ENCODE peak calls at places on chromosomes 6 and 20, in eight cellular contexts. R, C, F, I, Y, W, J and K are unnamed samples.

GRCh38 chr6:47168176-47168575 is 126.0 kb upstream of the ADGRF1 start:
- DNase-seq in R (peak), C (peak), F (peak), I (peak), Y (no peak), W (peak), J (peak), K (peak)

GRCh38 chr20:54132612-54133433 is 41.0 kb downstream of the CYP24A1 start:
- DNase-seq in R (peak), C (peak), F (peak), I (peak), Y (no peak), W (peak), J (peak), K (peak)

GRCh38 chr6:163705923-163706322 is 291.4 kb downstream of the QKI start:
- DNase-seq in R (peak), C (no peak), F (no peak), I (no peak), Y (no peak), W (no peak), J (no peak), K (no peak)

GRCh38 chr6:100300221-100300736 is 164.4 kb downstream of the SIM1 start:
- DNase-seq in R (no peak), C (peak), F (peak), I (peak), Y (no peak), W (peak), J (peak), K (peak)

GRCh38 chr20:35912877-35913276 is 41.4 kb downstream of the SCAND1 start:
- DNase-seq in R (no peak), C (peak), F (no peak), I (no peak), Y (no peak), W (no peak), J (no peak), K (no peak)

GRCh38 chr20:61252601-61253263 is 671 bp downstream of the CDH4 start:
- DNase-seq in R (no peak), C (no peak), F (peak), I (no peak), Y (no peak), W (no peak), J (no peak), K (peak)

GRCh38 chr20:47181056-47181862 is 175.2 kb downstream of the ZMYND8 start:
- DNase-seq in R (peak), C (no peak), F (peak), I (peak), Y (no peak), W (peak), J (peak), K (peak)

GRCh38 chr6:143510991-143511891 is at the start of gene FUCA2:
- DNase-seq in R (peak), C (peak), F (peak), I (peak), Y (peak), W (peak), J (peak), K (peak)

GRCh38 chr20:43840382-43841070 is 74.1 kb upstream of the TOX2 start:
- DNase-seq in R (peak), C (no peak), F (peak), I (peak), Y (no peak), W (peak), J (peak), K (no peak)

GRCh38 chr6:136503303-136503702 is 46.9 kb downstream of the MAP7 start:
- DNase-seq in R (no peak), C (no peak), F (no peak), I (no peak), Y (no peak), W (no peak), J (no peak), K (no peak)

GRCh38 chr6:37696841-37697735 is 595 bp downstream of the MDGA1 start:
- DNase-seq in R (no peak), C (no peak), F (no peak), I (no peak), Y (peak), W (peak), J (no peak), K (peak)

GRCh38 chr6:41280658-41281057 is 5.8 kb downstream of the TREM1 start:
- DNase-seq in R (no peak), C (no peak), F (no peak), I (peak), Y (no peak), W (no peak), J (no peak), K (no peak)

GRCh38 chr6:32570363-32570905 is 19.2 kb downstream of the HLA-DRB1 start:
- DNase-seq in R (no peak), C (no peak), F (no peak), I (no peak), Y (no peak), W (no peak), J (no peak), K (no peak)

GRCh38 chr20:47985092-47985850 is 200.0 kb upstream of the SULF2 start:
- DNase-seq in R (no peak), C (peak), F (peak), I (peak), Y (no peak), W (peak), J (no peak), K (peak)

GRCh38 chr20:53949319-53949839 is 121.0 kb downstream of the BCAS1 start:
- DNase-seq in R (peak), C (peak), F (peak), I (peak), Y (no peak), W (peak), J (peak), K (peak)

GRCh38 chr6:89146748-89147715 is 1.2 kb downstream of the PM20D2 start:
- DNase-seq in R (no peak), C (no peak), F (peak), I (peak), Y (no peak), W (no peak), J (peak), K (peak)

GRCh38 chr6:158255280-158255973 is 56.8 kb upstream of the TULP4 start:
- DNase-seq in R (no peak), C (no peak), F (no peak), I (no peak), Y (no peak), W (no peak), J (no peak), K (no peak)

GRCh38 chr20:2872304-2873009 is 824 bp upstream of the PTPRA start:
- DNase-seq in R (peak), C (no peak), F (peak), I (peak), Y (peak), W (peak), J (peak), K (peak)

GRCh38 chr6:52180787-52181558 is 5.2 kb upstream of the IL17A start:
- DNase-seq in R (no peak), C (no peak), F (no peak), I (no peak), Y (no peak), W (no peak), J (no peak), K (no peak)

GRCh38 chr20:8229090-8229489 is 97.0 kb downstream of the PLCB1 start:
- DNase-seq in R (no peak), C (no peak), F (no peak), I (no peak), Y (no peak), W (no peak), J (no peak), K (no peak)

GRCh38 chr6:145453376-145453775 is 281.9 kb downstream of the EPM2A start:
- DNase-seq in R (no peak), C (no peak), F (no peak), I (no peak), Y (no peak), W (no peak), J (peak), K (peak)

GRCh38 chr6:127956260-127956888 is 55.5 kb upstream of the THEMIS start:
- DNase-seq in R (no peak), C (no peak), F (peak), I (peak), Y (no peak), W (no peak), J (peak), K (peak)

GRCh38 chr20:23049933-23050838 is 714 bp upstream of the THBD start:
- DNase-seq in R (no peak), C (no peak), F (peak), I (peak), Y (peak), W (peak), J (no peak), K (peak)

GRCh38 chr6:86969573-86969972 is 32.2 kb downstream of the HTR1E start:
- DNase-seq in R (no peak), C (no peak), F (peak), I (peak), Y (no peak), W (peak), J (peak), K (peak)

GRCh38 chr6:123276439-123277045 is 280.5 kb downstream of the CLVS2 start:
- DNase-seq in R (no peak), C (no peak), F (no peak), I (no peak), Y (no peak), W (no peak), J (peak), K (no peak)

GRCh38 chr20:19363439-19363838 is 151.0 kb downstream of the SLC24A3 start:
- DNase-seq in R (no peak), C (no peak), F (no peak), I (no peak), Y (no peak), W (no peak), J (no peak), K (no peak)

GRCh38 chr6:159104931-159105330 is 60.1 kb upstream of the TAGAP start:
- DNase-seq in R (peak), C (no peak), F (no peak), I (no peak), Y (no peak), W (no peak), J (no peak), K (peak)

GRCh38 chr6:125781307-125781868 is 9.4 kb upstream of the NCOA7 start:
- DNase-seq in R (peak), C (no peak), F (peak), I (peak), Y (no peak), W (no peak), J (peak), K (no peak)

GRCh38 chr20:63580796-63581461 is 6.9 kb upstream of the HELZ2 start:
- DNase-seq in R (peak), C (no peak), F (peak), I (peak), Y (peak), W (peak), J (peak), K (peak)

GRCh38 chr6:30067460-30068139 is 602 bp downstream of the PPP1R11 start:
- DNase-seq in R (no peak), C (no peak), F (no peak), I (no peak), Y (no peak), W (no peak), J (no peak), K (no peak)

GRCh38 chr6:143545976-143546547 is 34.5 kb upstream of the FUCA2 start:
- DNase-seq in R (no peak), C (peak), F (no peak), I (no peak), Y (no peak), W (no peak), J (no peak), K (peak)

GRCh38 chr6:82348130-82348529 is 15.5 kb upstream of the TPBG start:
- DNase-seq in R (no peak), C (no peak), F (peak), I (peak), Y (no peak), W (no peak), J (no peak), K (no peak)

GRCh38 chr6:4480788-4481725 is 295.1 kb upstream of the CDYL start:
- DNase-seq in R (no peak), C (no peak), F (no peak), I (no peak), Y (no peak), W (no peak), J (no peak), K (no peak)

GRCh38 chr20:3045042-3045815 is 623 bp upstream of the MRPS26 start:
- DNase-seq in R (peak), C (peak), F (no peak), I (peak), Y (no peak), W (no peak), J (peak), K (peak)

GRCh38 chr20:20407891-20408805 is 40.2 kb downstream of the INSM1 start:
- DNase-seq in R (no peak), C (no peak), F (peak), I (peak), Y (no peak), W (no peak), J (peak), K (no peak)

GRCh38 chr6:121649951-121650350 is 214.5 kb downstream of the GJA1 start:
- DNase-seq in R (no peak), C (no peak), F (no peak), I (no peak), Y (no peak), W (no peak), J (no peak), K (no peak)

GRCh38 chr6:109891924-109892323 is 86.2 kb upstream of the GPR6 start:
- DNase-seq in R (peak), C (no peak), F (no peak), I (no peak), Y (no peak), W (no peak), J (no peak), K (no peak)

DNA sequence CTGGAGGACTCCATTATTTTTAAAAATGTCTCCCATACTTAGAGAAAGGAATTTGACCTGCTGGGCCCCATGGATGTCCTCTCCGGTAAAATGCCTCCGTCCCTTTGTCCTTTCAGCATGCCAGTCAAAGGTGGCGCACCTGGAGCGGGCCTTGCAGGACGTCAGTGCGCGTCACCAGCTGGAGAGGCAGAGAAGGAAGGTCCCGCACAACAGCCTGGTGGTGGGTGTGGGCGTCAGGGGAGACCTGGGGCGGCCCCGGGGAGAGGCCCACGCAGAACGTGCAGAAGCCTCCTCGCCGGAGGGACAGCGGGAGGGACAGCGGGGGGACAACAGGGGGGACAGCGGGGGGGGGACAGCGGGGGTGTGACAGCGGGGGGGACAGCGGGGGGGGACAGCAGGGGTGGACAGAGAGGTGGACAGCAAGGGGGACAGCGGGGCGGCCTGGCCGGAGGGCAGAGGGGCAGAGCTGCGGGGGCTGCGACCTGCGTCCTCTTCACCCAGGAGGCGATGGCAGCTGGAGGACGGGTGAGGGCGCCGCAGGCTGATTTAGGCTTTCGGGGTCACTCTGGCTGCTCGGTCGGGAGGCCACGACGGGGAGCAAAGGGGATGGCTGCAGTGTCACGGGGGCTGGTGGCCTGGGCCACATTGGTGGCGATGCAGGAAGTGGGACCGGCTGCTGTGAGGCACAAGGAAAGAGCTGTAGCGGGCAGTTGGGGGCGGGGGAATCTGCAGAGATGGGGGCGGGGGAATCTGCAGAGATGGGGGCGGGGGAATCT is 859 bp upstream of the KIF25 start:
- DNase-seq in R (no peak), C (no peak), F (peak), I (no peak), Y (no peak), W (no peak), J (no peak), K (no peak)
- TF ChIP-seq CTCF in R (no peak), C (peak), F (no peak), I (no peak), Y (no peak), W (no peak), J (no peak), K (no peak)

GRCh38 chr6:39876111-39876510 is 58.2 kb downstream of the MOCS1 start:
- DNase-seq in R (no peak), C (no peak), F (no peak), I (no peak), Y (no peak), W (no peak), J (no peak), K (no peak)

GRCh38 chr6:39867592-39867991 is 66.7 kb downstream of the MOCS1 start:
- DNase-seq in R (no peak), C (no peak), F (no peak), I (no peak), Y (no peak), W (no peak), J (no peak), K (no peak)

GRCh38 chr6:39865011-39865888 is 69.0 kb downstream of the MOCS1 start:
- DNase-seq in R (peak), C (no peak), F (peak), I (peak), Y (peak), W (peak), J (peak), K (no peak)

GRCh38 chr6:39873439-39873838 is 60.8 kb downstream of the MOCS1 start:
- DNase-seq in R (no peak), C (no peak), F (no peak), I (no peak), Y (no peak), W (no peak), J (no peak), K (no peak)

DNA sequence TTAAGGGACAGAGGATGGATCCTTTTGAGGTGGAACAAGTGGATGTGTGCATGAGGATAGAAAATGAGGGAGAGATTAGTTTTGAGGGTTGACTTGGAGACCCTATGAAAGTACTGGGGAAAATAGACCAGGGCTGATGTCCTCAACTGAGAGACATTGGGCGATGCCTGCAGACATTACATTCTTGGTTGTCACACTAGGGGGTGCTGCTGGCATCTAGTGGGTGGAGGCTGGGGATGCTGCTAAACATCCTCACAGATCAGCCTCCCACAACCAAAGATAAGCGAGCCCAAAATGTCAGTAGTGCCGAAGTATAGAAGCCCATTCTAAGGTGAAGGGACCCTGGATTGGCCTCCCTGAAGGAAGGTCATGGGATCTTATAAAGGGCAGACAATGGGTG is 63.3 kb downstream of the MOCS1 start:
- DNase-seq in R (no peak), C (no peak), F (no peak), I (no peak), Y (no peak), W (no peak), J (no peak), K (no peak)
- H3K4me3 ChIP-seq in R (no peak), C (no peak), F (no peak), I (no peak), Y (no peak), W (no peak), J (no peak), K (no peak)

DNA sequence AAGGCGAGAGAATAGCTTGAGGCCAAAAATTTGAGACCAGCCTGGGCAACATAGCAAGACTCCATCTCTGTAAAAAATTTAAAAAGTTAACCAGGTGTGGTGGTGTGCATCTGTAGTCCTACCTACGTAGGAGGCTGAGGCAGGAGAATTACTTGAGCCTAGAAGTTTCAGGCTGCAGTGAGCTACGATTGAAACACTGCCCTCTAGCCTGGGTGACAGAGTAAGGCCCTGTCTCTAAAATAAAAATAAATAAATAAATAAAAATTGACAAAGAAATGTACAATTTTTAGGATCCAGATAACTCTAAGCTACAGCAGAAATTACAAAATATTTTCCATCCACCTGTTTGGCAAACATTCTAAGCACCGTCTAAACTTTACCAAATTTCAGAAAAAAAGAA is 941.0 kb upstream of the ADGRB3 start:
- DNase-seq in R (no peak), C (no peak), F (no peak), I (peak), Y (no peak), W (no peak), J (no peak), K (peak)
- TF ChIP-seq CTCF in R (no peak), C (peak), F (no peak), I (peak), Y (no peak), W (peak), J (no peak), K (no peak)

GRCh38 chr20:14707026-14707680 is 369.7 kb upstream of the FLRT3 start:
- DNase-seq in R (no peak), C (no peak), F (no peak), I (no peak), Y (no peak), W (no peak), J (no peak), K (no peak)

GRCh38 chr20:14709439-14709838 is 372.0 kb upstream of the FLRT3 start:
- DNase-seq in R (no peak), C (no peak), F (no peak), I (peak), Y (no peak), W (no peak), J (no peak), K (no peak)

GRCh38 chr20:14710941-14711340 is 373.5 kb upstream of the FLRT3 start:
- DNase-seq in R (no peak), C (no peak), F (no peak), I (no peak), Y (no peak), W (no peak), J (no peak), K (peak)

GRCh38 chr20:14707865-14708574 is 370.6 kb upstream of the FLRT3 start:
- DNase-seq in R (no peak), C (no peak), F (no peak), I (no peak), Y (no peak), W (no peak), J (no peak), K (peak)

GRCh38 chr20:14706555-14706954 is 369.1 kb upstream of the FLRT3 start:
- DNase-seq in R (no peak), C (no peak), F (no peak), I (no peak), Y (no peak), W (no peak), J (no peak), K (no peak)
- H3K4me3 ChIP-seq in R (no peak), C (no peak), F (no peak), I (no peak), Y (no peak), W (no peak), J (no peak), K (no peak)